ENCODE peak calls at places on chromosomes 12 and 14, in seven cellular contexts. W is lower leg skin, N is stomach, B is upper lobe of left lung, Y is A549, G is heart left ventricle, Q is IMR-90. I is an unnamed sample.

GRCh38 chr12:56457817-56458216 is 3.4 kb upstream of the MIP start:
- DNase-seq in W (no peak), N (peak), Y (no peak), Q (no peak), B (no peak), G (no peak), I (no peak)

GRCh38 chr14:100676089-100676685 is 50.5 kb upstream of the DLK1 start:
- DNase-seq in B (no peak), W (no peak), G (no peak), Q (no peak), N (peak), Y (no peak), I (no peak)

GRCh38 chr14:52068741-52069616 is at the start of gene NID2:
- DNase-seq in W (peak), Q (peak), N (peak), G (peak), Y (peak), B (peak), I (peak)

GRCh38 chr14:35628989-35629388 is 95.0 kb downstream of the INSM2 start:
- DNase-seq in B (no peak), W (no peak), N (no peak), G (no peak), Q (peak), Y (no peak), I (no peak)

GRCh38 chr14:23751591-23751990 is 115.4 kb downstream of the DHRS2 start:
- DNase-seq in G (no peak), Y (no peak), Q (no peak), B (no peak), W (no peak), N (no peak), I (no peak)

GRCh38 chr12:126572170-126572569 is 1506.9 kb downstream of the AACS start:
- DNase-seq in Y (no peak), W (no peak), B (no peak), G (no peak), Q (no peak), N (no peak), I (no peak)

GRCh38 chr12:15677696-15678095 is 111.5 kb downstream of the EPS8 start:
- DNase-seq in N (no peak), Q (no peak), B (no peak), G (no peak), W (no peak), Y (no peak), I (no peak)

GRCh38 chr14:68814376-68815287 is 21.8 kb upstream of the ZFP36L1 start:
- DNase-seq in W (no peak), B (no peak), N (no peak), Y (peak), Q (peak), G (no peak), I (no peak)

GRCh38 chr12:54229624-54230212 is 40.9 kb upstream of the SMUG1 start:
- DNase-seq in N (no peak), Q (peak), G (no peak), B (no peak), W (no peak), Y (peak), I (no peak)

GRCh38 chr12:68483592-68484373 is 126.9 kb upstream of the RAP1B start:
- DNase-seq in Q (peak), Y (peak), N (no peak), W (no peak), G (no peak), B (no peak), I (no peak)

GRCh38 chr14:75002392-75003249 is at the start of gene EIF2B2:
- DNase-seq in B (peak), Q (peak), N (peak), G (peak), W (peak), Y (peak), I (peak)

GRCh38 chr12:99983721-99984258 is 946 bp downstream of the ANKS1B start:
- DNase-seq in G (no peak), B (no peak), W (no peak), Y (peak), Q (no peak), N (no peak), I (no peak)

GRCh38 chr12:121719926-121720414 is 7.4 kb downstream of the TMEM120B start:
- DNase-seq in B (no peak), N (no peak), Y (peak), G (no peak), Q (peak), W (no peak), I (no peak)

GRCh38 chr14:38255408-38255672 is 553 bp downstream of the CLEC14A start:
- DNase-seq in Y (peak), G (peak), B (peak), Q (no peak), W (no peak), N (no peak), I (no peak)

GRCh38 chr14:85607571-85608219 is 77.8 kb downstream of the FLRT2 start:
- DNase-seq in G (no peak), B (no peak), Y (peak), N (no peak), Q (peak), W (no peak), I (no peak)

GRCh38 chr14:103094406-103095209 is at the start of gene EXOC3L4:
- DNase-seq in G (no peak), Y (no peak), Q (peak), B (peak), W (no peak), N (no peak), I (no peak)

GRCh38 chr12:16611146-16611545 is 5.2 kb upstream of the LMO3 start:
- DNase-seq in W (no peak), G (no peak), Y (no peak), N (no peak), Q (no peak), B (no peak), I (no peak)

GRCh38 chr12:118190266-118190665 is 54.3 kb downstream of the PEBP1 start:
- DNase-seq in B (no peak), Q (peak), W (no peak), G (no peak), Y (no peak), N (no peak), I (no peak)

GRCh38 chr12:46379352-46379751 is 6.8 kb upstream of the SLC38A2 start:
- DNase-seq in Y (no peak), N (no peak), B (no peak), W (no peak), G (no peak), Q (no peak), I (no peak)

GRCh38 chr12:8045952-8046944 is 13.7 kb downstream of the FOXJ2 start:
- DNase-seq in B (no peak), Y (peak), W (peak), N (peak), Q (peak), G (peak), I (peak)

GRCh38 chr14:70061108-70061507 is 127.6 kb downstream of the SLC8A3 start:
- DNase-seq in W (no peak), B (no peak), G (no peak), N (no peak), Y (no peak), Q (no peak), I (no peak)

GRCh38 chr12:11769723-11770514 is 120.4 kb downstream of the ETV6 start:
- DNase-seq in W (no peak), Q (no peak), B (no peak), N (no peak), G (no peak), Y (no peak), I (no peak)

GRCh38 chr12:109385339-109386078 is 37.8 kb downstream of the MYO1H start:
- DNase-seq in Q (peak), Y (peak), W (peak), N (no peak), B (no peak), G (no peak), I (peak)

GRCh38 chr14:101441710-101442109 is 119.6 kb upstream of the DIO3 start:
- DNase-seq in G (no peak), W (no peak), N (no peak), Y (no peak), B (peak), Q (no peak), I (no peak)

GRCh38 chr14:98953544-98954346 is 318.3 kb downstream of the BCL11B start:
- DNase-seq in W (peak), G (no peak), Q (no peak), N (peak), B (no peak), Y (peak), I (no peak)

GRCh38 chr12:131077931-131078391 is 124.3 kb downstream of the ADGRD1 start:
- DNase-seq in W (peak), Y (no peak), G (peak), N (peak), B (no peak), Q (no peak), I (no peak)

GRCh38 chr14:68486033-68486732 is 306.7 kb downstream of the ZFP36L1 start:
- DNase-seq in B (no peak), N (no peak), G (no peak), Y (no peak), W (peak), Q (no peak), I (no peak)

GRCh38 chr12:12724421-12725085 is 7.4 kb downstream of the CDKN1B start:
- DNase-seq in Y (no peak), G (no peak), Q (no peak), W (peak), N (no peak), B (no peak), I (no peak)

GRCh38 chr14:93006484-93007128 is 83.7 kb downstream of the CHGA start:
- DNase-seq in Q (no peak), N (no peak), G (no peak), Y (no peak), B (no peak), W (no peak), I (no peak)

GRCh38 chr12:41967668-41968649 is 176.7 kb downstream of the GXYLT1 start:
- DNase-seq in W (no peak), Q (no peak), N (no peak), Y (no peak), B (no peak), G (no peak), I (no peak)

GRCh38 chr14:82854131-82854530 is 1320.5 kb upstream of the SEL1L start:
- DNase-seq in Q (no peak), W (no peak), G (no peak), N (no peak), B (no peak), Y (no peak), I (no peak)

GRCh38 chr12:128787827-128788226 is 35.9 kb downstream of the SLC15A4 start:
- DNase-seq in Q (no peak), W (no peak), Y (no peak), N (no peak), G (no peak), B (no peak), I (no peak)

GRCh38 chr14:38839743-38840375 is 263.2 kb downstream of the SEC23A start:
- DNase-seq in W (no peak), Y (peak), G (no peak), B (no peak), Q (no peak), N (no peak), I (no peak)

GRCh38 chr12:54415223-54415929 is 3.7 kb downstream of the ITGA5 start:
- DNase-seq in N (no peak), Q (no peak), B (no peak), Y (no peak), W (no peak), G (no peak), I (no peak)

GRCh38 chr12:107504503-107504885 is 181.1 kb upstream of the PWP1 start:
- DNase-seq in G (no peak), Q (no peak), B (no peak), Y (no peak), N (no peak), W (no peak), I (no peak)

GRCh38 chr14:38794674-38795073 is 308.4 kb downstream of the SEC23A start:
- DNase-seq in N (no peak), Y (no peak), G (no peak), W (no peak), B (no peak), Q (no peak), I (no peak)

GRCh38 chr12:111033281-111034147 is 113.1 kb upstream of the MYL2 start:
- DNase-seq in B (peak), W (no peak), Q (no peak), G (no peak), N (no peak), Y (no peak), I (no peak)

GRCh38 chr14:95185452-95186392 is 28.4 kb upstream of the DICER1 start:
- DNase-seq in Q (peak), W (peak), G (peak), B (no peak), N (peak), Y (no peak), I (no peak)

GRCh38 chr14:92922883-92923743 is at the start of gene CHGA:
- DNase-seq in Q (peak), N (peak), G (peak), W (no peak), Y (peak), B (peak), I (peak)

GRCh38 chr12:60324746-60325145 is 728.9 kb downstream of the SLC16A7 start:
- DNase-seq in G (no peak), W (no peak), Y (no peak), B (no peak), N (no peak), Q (no peak), I (no peak)
- TF ChIP-seq POLR2A in G (no peak), W (no peak), Y (no peak), B (no peak), N (no peak), Q (no peak), I (no peak)

DNA sequence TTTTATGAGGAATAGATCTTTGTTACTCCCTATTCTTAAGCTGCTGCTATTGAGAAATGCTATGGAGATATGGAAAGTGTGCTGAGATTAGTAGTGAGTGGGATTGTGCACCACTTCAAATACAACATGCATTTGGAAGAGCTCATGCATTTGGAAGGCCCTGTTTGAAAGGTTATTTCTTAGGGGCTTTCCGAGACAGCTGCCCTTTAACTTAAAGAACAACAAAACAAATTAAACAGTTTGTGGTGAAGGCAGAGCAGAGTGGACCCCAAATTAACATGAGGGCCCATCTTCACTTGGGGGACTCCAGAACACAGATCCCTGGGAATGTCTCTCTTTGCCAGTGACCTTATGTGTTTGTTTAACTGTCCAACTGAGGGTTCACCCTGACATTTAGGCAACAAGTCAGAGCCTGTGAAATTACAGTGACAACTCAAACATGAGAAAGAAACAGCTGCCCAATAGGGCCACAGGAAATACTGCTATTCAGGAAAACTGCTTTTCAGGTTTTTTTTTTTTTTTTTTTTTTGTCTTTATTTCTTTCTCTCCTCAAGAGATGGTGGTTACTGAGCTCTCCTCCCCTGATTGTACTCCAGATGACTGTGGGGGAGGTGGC is 41.4 kb upstream of the IGF1 start:
- DNase-seq in G (no peak), Q (no peak), N (no peak), Y (no peak), B (no peak), W (no peak), I (no peak)
- TF ChIP-seq POLR2A in G (no peak), Q (no peak), N (no peak), Y (no peak), B (no peak), W (no peak), I (no peak)

GRCh38 chr14:96204151-96205058 is at the start of gene BDKRB2:
- DNase-seq in Y (peak), N (peak), G (peak), W (peak), Q (peak), B (peak), I (no peak)
- TF ChIP-seq POLR2A in Y (peak), N (no peak), G (no peak), W (no peak), Q (peak), B (no peak), I (no peak)

GRCh38 chr14:94110552-94111181 is at the start of gene IFI27:
- DNase-seq in Q (peak), N (peak), Y (no peak), G (peak), W (peak), B (peak), I (no peak)
- TF ChIP-seq POLR2A in Q (no peak), N (no peak), Y (no peak), G (no peak), W (no peak), B (peak), I (no peak)

GRCh38 chr14:105301103-105301914 is 508 bp upstream of the BRF1 start:
- DNase-seq in W (peak), B (peak), Q (peak), N (peak), Y (peak), G (peak), I (peak)
- TF ChIP-seq POLR2A in W (no peak), B (no peak), Q (peak), N (peak), Y (no peak), G (no peak), I (peak)

DNA sequence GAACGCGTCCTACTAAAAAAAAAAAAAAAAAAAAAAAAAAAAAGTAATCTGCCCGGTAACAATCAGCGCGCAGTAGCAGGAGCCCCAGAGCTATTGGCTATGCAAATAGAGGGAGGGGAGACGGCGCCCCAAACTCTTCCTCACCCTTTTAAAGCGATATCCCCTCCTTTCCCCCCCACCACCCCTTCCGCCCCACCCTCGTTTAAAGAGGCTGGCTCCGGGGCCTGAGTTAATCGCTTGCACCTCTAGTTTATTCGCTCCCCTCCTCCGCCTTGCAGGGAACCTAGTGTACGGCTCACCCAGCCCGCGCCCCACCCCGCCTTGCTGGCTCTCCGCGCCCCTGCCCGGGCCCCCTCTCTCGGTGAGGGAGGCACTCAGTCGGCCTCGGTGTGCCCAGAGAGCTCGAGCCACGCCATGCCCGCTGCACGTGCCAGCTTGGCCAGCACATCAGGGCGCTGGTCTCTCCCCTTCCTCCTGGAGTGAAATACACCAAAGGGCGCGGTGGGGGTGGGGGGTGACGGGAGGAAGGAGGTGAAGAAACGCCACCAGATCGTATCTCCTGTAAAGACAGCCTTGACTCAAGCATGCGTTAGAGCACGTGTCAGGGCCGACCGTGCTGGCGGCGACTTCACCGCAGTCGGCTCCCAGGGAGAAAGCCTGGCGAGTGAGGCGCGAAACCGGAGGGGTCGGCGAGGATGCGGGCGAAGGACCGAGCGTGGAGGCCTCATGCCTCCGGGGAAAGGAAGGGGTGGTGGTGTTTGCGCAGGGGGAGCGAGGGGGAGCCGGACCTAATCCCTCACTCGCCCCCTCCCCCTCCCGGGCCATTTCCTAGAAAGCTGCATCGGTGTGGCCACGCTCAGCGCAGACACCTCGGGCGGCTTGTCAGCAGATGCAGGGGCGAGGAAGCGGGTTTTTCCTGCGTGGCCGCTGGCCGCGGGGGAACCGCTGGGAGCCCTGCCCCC is 1.3 kb upstream of the CCND2 start:
- DNase-seq in G (peak), N (peak), B (peak), Y (no peak), Q (peak), W (peak), I (peak)
- TF ChIP-seq POLR2A in G (no peak), N (no peak), B (no peak), Y (no peak), Q (no peak), W (no peak), I (peak)

GRCh38 chr14:80867798-80868197 is 73.7 kb downstream of the CEP128 start:
- DNase-seq in Q (no peak), W (no peak), Y (no peak), B (no peak), N (no peak), G (no peak), I (no peak)
- TF ChIP-seq POLR2A in Q (no peak), W (no peak), Y (no peak), B (no peak), N (no peak), G (no peak), I (no peak)

GRCh38 chr12:49705479-49706267 is 1.5 kb downstream of the FMNL3 start:
- DNase-seq in B (no peak), Q (peak), Y (no peak), G (peak), N (no peak), W (peak), I (no peak)
- TF ChIP-seq POLR2A in B (no peak), Q (peak), Y (no peak), G (no peak), N (no peak), W (no peak), I (peak)

GRCh38 chr14:76151398-76152332 is at the start of gene GPATCH2L:
- DNase-seq in Q (peak), N (peak), Y (peak), W (peak), G (peak), B (peak), I (peak)
- TF ChIP-seq POLR2A in Q (peak), N (peak), Y (peak), W (no peak), G (no peak), B (peak), I (peak)